ENCODE peak calls at places on chromosomes 11 and 22, in eight cellular contexts. I, E, A, B, Q, U, P and G are unnamed samples.

GRCh38 chr11:123707606-123708205 is 33.8 kb downstream of the ZNF202 start:
- DNase-seq in P (peak), E (peak), B (peak), I (peak), A (peak), Q (peak), U (peak), G (peak)

GRCh38 chr11:106398396-106399074 is 321.1 kb downstream of the AASDHPPT start:
- DNase-seq in A (no peak), I (peak), B (no peak), E (no peak), Q (no peak), P (peak), U (peak), G (peak)

GRCh38 chr11:64207247-64208085 is 945 bp downstream of the FERMT3 start:
- DNase-seq in Q (peak), A (no peak), U (no peak), B (peak), I (peak), E (no peak), P (peak), G (no peak)

GRCh38 chr22:35312198-35313059 is 12.7 kb downstream of the TOM1 start:
- DNase-seq in A (no peak), Q (no peak), I (peak), P (no peak), E (no peak), U (peak), B (no peak), G (peak)

GRCh38 chr11:45554230-45554967 is 111.0 kb downstream of the CHST1 start:
- DNase-seq in I (no peak), Q (peak), E (no peak), A (no peak), B (no peak), U (no peak), P (no peak), G (no peak)

GRCh38 chr11:132082566-132082965 is 712.2 kb downstream of the NTM start:
- DNase-seq in B (no peak), I (no peak), Q (no peak), U (no peak), E (no peak), P (no peak), A (no peak), G (no peak)

GRCh38 chr22:38461414-38462081 is 6.3 kb upstream of the KDELR3 start:
- DNase-seq in E (peak), A (no peak), B (peak), I (peak), U (peak), P (peak), Q (peak), G (peak)

GRCh38 chr11:60307507-60308195 is 19.4 kb upstream of the MS4A6E start:
- DNase-seq in Q (no peak), B (no peak), E (no peak), U (peak), I (no peak), P (no peak), A (no peak), G (peak)

GRCh38 chr11:65555693-65556231 is 2.4 kb downstream of the LTBP3 start:
- DNase-seq in E (no peak), U (peak), Q (peak), P (peak), B (no peak), I (peak), A (no peak), G (peak)

GRCh38 chr11:40125054-40125453 is 1334.4 kb downstream of the LRRC4C start:
- DNase-seq in I (no peak), A (no peak), U (peak), B (no peak), Q (no peak), P (no peak), E (no peak), G (no peak)

GRCh38 chr11:103541186-103541795 is 432.1 kb downstream of the DYNC2H1 start:
- DNase-seq in B (no peak), I (no peak), Q (no peak), U (peak), P (no peak), A (no peak), E (peak), G (no peak)

GRCh38 chr11:47260366-47260765 is 2.6 kb downstream of the NR1H3 start:
- DNase-seq in Q (no peak), B (no peak), U (no peak), E (no peak), A (no peak), P (no peak), I (no peak), G (no peak)

GRCh38 chr11:128776434-128777284 is 82.8 kb downstream of the FLI1 start:
- DNase-seq in B (peak), U (peak), E (no peak), I (peak), A (peak), P (no peak), Q (peak), G (no peak)

GRCh38 chr11:995752-996420 is 40.6 kb downstream of the MUC6 start:
- DNase-seq in A (peak), B (no peak), E (no peak), Q (no peak), P (no peak), U (peak), I (no peak), G (peak)

GRCh38 chr11:114316980-114317675 is 20.9 kb downstream of the NNMT start:
- DNase-seq in A (no peak), B (no peak), I (peak), U (no peak), Q (no peak), P (no peak), E (no peak), G (no peak)

GRCh38 chr11:63623513-63624140 is 9.4 kb upstream of the PLAAT3 start:
- DNase-seq in U (no peak), A (no peak), P (no peak), E (no peak), I (peak), Q (no peak), B (no peak), G (no peak)

GRCh38 chr22:47433627-47434026 is 671.2 kb downstream of the TBC1D22A start:
- DNase-seq in A (no peak), E (no peak), P (no peak), I (no peak), B (no peak), U (no peak), Q (no peak), G (no peak)

GRCh38 chr22:33467718-33468117 is 409.5 kb upstream of the SYN3 start:
- DNase-seq in Q (no peak), I (peak), B (no peak), A (no peak), P (no peak), U (no peak), E (no peak), G (no peak)

GRCh38 chr11:88338223-88338661 is 706 bp upstream of the CTSC start:
- DNase-seq in B (peak), Q (peak), E (peak), P (peak), A (no peak), I (peak), U (peak), G (peak)

GRCh38 chr22:46969491-46969890 is 207.0 kb downstream of the TBC1D22A start:
- DNase-seq in U (no peak), I (no peak), Q (no peak), E (no peak), B (no peak), A (peak), P (no peak), G (no peak)

GRCh38 chr22:28889625-28890024 is 6.3 kb downstream of the ZNRF3 start:
- DNase-seq in Q (no peak), E (no peak), I (no peak), U (no peak), P (no peak), B (no peak), A (no peak), G (no peak)

GRCh38 chr11:40816976-40817375 is 642.5 kb downstream of the LRRC4C start:
- DNase-seq in A (no peak), Q (no peak), E (peak), P (no peak), U (no peak), I (no peak), B (no peak), G (no peak)

GRCh38 chr11:74321487-74322188 is 10.2 kb upstream of the P4HA3 start:
- DNase-seq in Q (no peak), P (peak), I (peak), U (peak), A (no peak), E (peak), B (no peak), G (no peak)

GRCh38 chr11:37988031-37988430 is 1390.0 kb upstream of the RAG2 start:
- DNase-seq in B (no peak), I (peak), A (no peak), E (no peak), Q (no peak), U (no peak), P (no peak), G (no peak)

GRCh38 chr11:67022961-67023956 is at the start of gene SYT12:
- DNase-seq in Q (no peak), I (peak), E (no peak), U (no peak), A (no peak), P (no peak), B (no peak), G (no peak)

GRCh38 chr11:75100314-75100713 is 3.6 kb upstream of the OR2AT4 start:
- DNase-seq in A (peak), E (no peak), P (peak), U (peak), I (peak), Q (no peak), B (no peak), G (peak)

GRCh38 chr11:88354909-88355308 is 17.4 kb upstream of the CTSC start:
- DNase-seq in A (no peak), I (no peak), E (no peak), Q (no peak), P (no peak), B (no peak), U (no peak), G (no peak)

GRCh38 chr22:26616650-26617049 is 1.2 kb downstream of the CRYBB1 start:
- DNase-seq in P (no peak), Q (no peak), I (no peak), U (no peak), A (no peak), E (no peak), B (no peak), G (no peak)

GRCh38 chr11:62217191-62217748 is 8.8 kb downstream of the SCGB2A1 start:
- DNase-seq in B (no peak), U (peak), Q (no peak), P (peak), E (peak), A (no peak), I (peak), G (no peak)

GRCh38 chr11:9574806-9575530 is 1.5 kb downstream of the WEE1 start:
- DNase-seq in E (peak), B (peak), Q (peak), I (peak), U (peak), A (no peak), P (peak), G (peak)

GRCh38 chr11:2699185-2699530 is 636 bp downstream of the KCNQ1OT1 start:
- DNase-seq in A (no peak), U (peak), B (no peak), E (no peak), Q (peak), I (peak), P (no peak), G (no peak)

GRCh38 chr11:75562836-75563484 is 907 bp downstream of the SERPINH1 start:
- DNase-seq in P (peak), U (peak), I (peak), Q (no peak), A (no peak), B (no peak), E (no peak), G (peak)

GRCh38 chr11:123308077-123308476 is 113.0 kb upstream of the CLMP start:
- DNase-seq in I (peak), Q (no peak), U (peak), B (no peak), A (no peak), E (peak), P (peak), G (no peak)

GRCh38 chr11:59800390-59801037 is 10.1 kb downstream of the MRPL16 start:
- DNase-seq in E (no peak), A (no peak), B (no peak), P (no peak), I (no peak), U (no peak), Q (no peak), G (no peak)